ENCODE peak calls at places on chromosomes 16 and 17, in six cellular contexts. X is activated T-cell treated with anti-CD3 and anti-CD28 coated beads, Interleukin-2, amount 50 U/mL, for 72 hours; L is RWPE1; M is EL; W is nucleus accumbens; R is head of caudate nucleus. I is an unnamed sample.

GRCh38 chr16:19182487-19182886 is 14.4 kb downstream of the SYT17 start:
- DNase-seq in W (no peak), R (no peak), L (no peak), M (no peak), X (no peak), I (no peak)

GRCh38 chr16:31006086-31006385 is 4.4 kb downstream of the STX1B start:
- DNase-seq in L (no peak), W (no peak), X (no peak), R (no peak), M (no peak), I (no peak)

GRCh38 chr17:47742319-47743181 is 9.5 kb downstream of the TBX21 start:
- DNase-seq in X (peak), R (no peak), W (no peak), L (no peak), M (no peak), I (peak)

GRCh38 chr17:49687878-49688491 is 10.1 kb upstream of the SPOP start:
- DNase-seq in W (no peak), L (no peak), R (no peak), M (peak), X (no peak), I (peak)

GRCh38 chr17:6704472-6705052 is 8.6 kb downstream of the SLC13A5 start:
- DNase-seq in M (no peak), X (no peak), R (no peak), W (no peak), L (no peak), I (no peak)

GRCh38 chr17:35051183-35051578 is 12.3 kb downstream of the RFFL start:
- DNase-seq in W (no peak), M (no peak), X (peak), L (no peak), R (no peak), I (peak)

GRCh38 chr16:14307623-14308356 is 236.7 kb downstream of the MRTFB start:
- DNase-seq in L (no peak), X (no peak), R (peak), M (peak), W (no peak), I (no peak)

GRCh38 chr16:66740533-66740932 is 10.9 kb downstream of the DYNC1LI2 start:
- DNase-seq in X (no peak), W (no peak), R (no peak), M (no peak), L (no peak), I (peak)

GRCh38 chr17:69269174-69269998 is 40.8 kb upstream of the ABCA10 start:
- DNase-seq in R (no peak), L (peak), W (no peak), M (peak), X (no peak), I (peak)

I was measured in dermis blood vessel endothelial cell.